ENCODE peak calls at places on chromosomes 16 and 17, in five cellular contexts. L is NCI-H82; X is hepatocyte; J is effector CD8-positive, alpha-beta T cell; V is activated gamma-delta T cell. I is an unnamed sample.

GRCh38 chr17:20922128-20922670 is 120.6 kb downstream of the USP22 start:
- DNase-seq in X (no peak), J (no peak), V (no peak), L (peak; percentile 68), I (no peak)

GRCh38 chr17:48522990-48523389 is 7.8 kb downstream of the HOXB1 start:
- DNase-seq in J (no peak), X (no peak), V (no peak), L (no peak), I (no peak)

GRCh38 chr17:48177816-48178215 is 70.2 kb downstream of the SNX11 start:
- DNase-seq in L (no peak), J (no peak), V (no peak), X (no peak), I (no peak)

GRCh38 chr16:68367034-68367433 is 56.2 kb downstream of the PRMT7 start:
- DNase-seq in V (no peak), L (peak; percentile 67), X (peak; percentile 60), J (peak; percentile 23), I (peak; percentile 3)

GRCh38 chr17:74391771-74392170 is 24.5 kb downstream of the GPR142 start:
- DNase-seq in J (no peak), V (no peak), L (no peak), X (no peak), I (no peak)

GRCh38 chr17:77889135-77889505 is 69.4 kb upstream of the TNRC6C start:
- DNase-seq in J (no peak), X (no peak), V (no peak), L (no peak), I (no peak)

GRCh38 chr16:84618428-84619102 is 687 bp upstream of the COTL1 start:
- DNase-seq in V (no peak), X (peak; percentile 78), J (no peak), L (peak; percentile 60), I (peak; percentile 65)

GRCh38 chr16:53803451-53803850 is 99.5 kb downstream of the FTO start:
- DNase-seq in V (no peak), X (no peak), J (no peak), L (no peak), I (no peak)

GRCh38 chr17:56653877-56654276 is 60.4 kb downstream of the NOG start:
- DNase-seq in V (no peak), L (peak; percentile 94), X (peak; percentile 56), J (peak; percentile 58), I (no peak)

GRCh38 chr16:64740261-64740660 is 381.6 kb downstream of the CDH11 start:
- DNase-seq in J (no peak), X (no peak), L (no peak), V (no peak), I (no peak)

GRCh38 chr17:17888821-17889220 is 52.0 kb upstream of the SREBF1 start:
- DNase-seq in L (peak; percentile 66), J (no peak), V (no peak), X (no peak), I (no peak)

GRCh38 chr17:77608431-77608830 is 350.1 kb upstream of the TNRC6C start:
- DNase-seq in X (no peak), J (no peak), L (no peak), V (no peak), I (no peak)

GRCh38 chr17:1762906-1763829 is 1.3 kb downstream of the SERPINF1 start:
- DNase-seq in J (no peak), V (no peak), X (peak; percentile 73), L (peak; percentile 95), I (peak; percentile 71)

GRCh38 chr16:25966172-25967097 is 274.7 kb downstream of the HS3ST4 start:
- DNase-seq in V (no peak), L (no peak), X (no peak), J (no peak), I (no peak)

GRCh38 chr17:61408151-61409041 is 8.8 kb downstream of the TBX2 start:
- DNase-seq in L (no peak), X (no peak), V (no peak), J (no peak), I (no peak)

GRCh38 chr17:27457731-27458523 is 1.7 kb downstream of the KSR1 start:
- DNase-seq in J (no peak), X (peak; percentile 37), L (peak; percentile 94), V (no peak), I (peak; percentile 20)

GRCh38 chr16:728131-728889 is 1.4 kb downstream of the HAGHL start:
- DNase-seq in V (peak; percentile 67), L (peak; percentile 84), X (peak; percentile 85), J (peak; percentile 45), I (no peak)

GRCh38 chr16:51442140-51442539 is 291.1 kb upstream of the SALL1 start:
- DNase-seq in V (no peak), L (no peak), J (no peak), X (no peak), I (no peak)

GRCh38 chr17:31050948-31051347 is 43.8 kb upstream of the NF1 start:
- DNase-seq in L (no peak), V (no peak), X (no peak), J (no peak), I (no peak)

GRCh38 chr17:65530158-65530984 is 31.1 kb downstream of the AXIN2 start:
- DNase-seq in X (no peak), V (no peak), J (no peak), L (no peak), I (no peak)

GRCh38 chr17:27199948-27200347 is 94.0 kb upstream of the WSB1 start:
- DNase-seq in V (no peak), X (no peak), J (no peak), L (no peak), I (no peak)

GRCh38 chr17:74325376-74325742 is 667 bp upstream of the KIF19 start:
- DNase-seq in L (no peak), V (no peak), J (no peak), X (no peak), I (no peak)

GRCh38 chr16:84572096-84572495 is 45.8 kb downstream of the COTL1 start:
- DNase-seq in X (no peak), V (no peak), L (no peak), J (no peak), I (no peak)

GRCh38 chr17:2157081-2157480 is 102.2 kb downstream of the HIC1 start:
- DNase-seq in X (no peak), L (no peak), J (no peak), V (no peak), I (no peak)

GRCh38 chr17:66543526-66543925 is 241.1 kb downstream of the PRKCA start:
- DNase-seq in X (no peak), L (no peak), J (no peak), V (no peak), I (no peak)